ENCODE peak calls at places on chromosomes 12 and 14, in six cellular contexts. V is GM23338, J is DND-41, W is adipocyte, C is lower lobe of right lung, N is cardiac muscle cell. T is an unnamed sample. For H3K4me1, the result is how much of the 10 kb centered on the place peaks cover.

GRCh38 chr14:59847711-59848110 is 22.9 kb downstream of the RTN1 start:
- DNase-seq in V (no peak), J (no peak), W (no peak), C (no peak), N (no peak), T (no peak)

GRCh38 chr12:57250956-57251355 is at the start of gene STAC3:
- DNase-seq in V (peak), J (no peak), W (no peak), C (no peak), N (no peak), T (no peak)

GRCh38 chr12:78185109-78185508 is 354.4 kb downstream of the NAV3 start:
- DNase-seq in V (no peak), J (no peak), W (no peak), C (no peak), N (no peak), T (no peak)

GRCh38 chr12:57133916-57134315 is 5.6 kb downstream of the LRP1 start:
- DNase-seq in V (no peak), J (no peak), W (peak), C (no peak), N (no peak), T (no peak)

GRCh38 chr14:55430024-55430690 is 10.3 kb downstream of the TBPL2 start:
- DNase-seq in V (peak), J (peak), W (peak), C (no peak), N (peak), T (no peak)

GRCh38 chr12:109612975-109613502 is 39.4 kb downstream of the MVK start:
- DNase-seq in V (peak), J (no peak), W (no peak), C (no peak), N (peak), T (no peak)

GRCh38 chr14:69464829-69465228 is 19.7 kb upstream of the PLEKHD1 start:
- DNase-seq in V (no peak), J (no peak), W (peak), C (no peak), N (peak), T (no peak)

GRCh38 chr12:101671157-101671791 is 26.2 kb upstream of the CHPT1 start:
- DNase-seq in V (no peak), J (peak), W (no peak), C (peak), N (no peak), T (no peak)

GRCh38 chr12:5808956-5809355 is 136.1 kb downstream of the ANO2 start:
- DNase-seq in V (no peak), J (no peak), W (peak), C (no peak), N (no peak), T (no peak)

GRCh38 chr14:99742074-99742473 is 51.1 kb upstream of the EML1 start:
- DNase-seq in V (no peak), J (no peak), W (no peak), C (peak), N (no peak), T (no peak)

GRCh38 chr14:95137804-95138167 is 19.5 kb downstream of the DICER1 start:
- DNase-seq in V (no peak), J (no peak), W (no peak), C (no peak), N (peak), T (peak)

GRCh38 chr12:58395056-58395455 is 453.7 kb downstream of the ATP23 start:
- DNase-seq in V (no peak), J (no peak), W (no peak), C (no peak), N (no peak), T (no peak)

GRCh38 chr12:124921200-124922008 is 7.0 kb upstream of the UBC start:
- DNase-seq in V (peak), J (peak), W (peak), C (peak), N (peak), T (peak)

GRCh38 chr12:30021046-30021833 is 237.5 kb upstream of the TMTC1 start:
- DNase-seq in V (no peak), J (no peak), W (peak), C (no peak), N (peak), T (no peak)

DNA sequence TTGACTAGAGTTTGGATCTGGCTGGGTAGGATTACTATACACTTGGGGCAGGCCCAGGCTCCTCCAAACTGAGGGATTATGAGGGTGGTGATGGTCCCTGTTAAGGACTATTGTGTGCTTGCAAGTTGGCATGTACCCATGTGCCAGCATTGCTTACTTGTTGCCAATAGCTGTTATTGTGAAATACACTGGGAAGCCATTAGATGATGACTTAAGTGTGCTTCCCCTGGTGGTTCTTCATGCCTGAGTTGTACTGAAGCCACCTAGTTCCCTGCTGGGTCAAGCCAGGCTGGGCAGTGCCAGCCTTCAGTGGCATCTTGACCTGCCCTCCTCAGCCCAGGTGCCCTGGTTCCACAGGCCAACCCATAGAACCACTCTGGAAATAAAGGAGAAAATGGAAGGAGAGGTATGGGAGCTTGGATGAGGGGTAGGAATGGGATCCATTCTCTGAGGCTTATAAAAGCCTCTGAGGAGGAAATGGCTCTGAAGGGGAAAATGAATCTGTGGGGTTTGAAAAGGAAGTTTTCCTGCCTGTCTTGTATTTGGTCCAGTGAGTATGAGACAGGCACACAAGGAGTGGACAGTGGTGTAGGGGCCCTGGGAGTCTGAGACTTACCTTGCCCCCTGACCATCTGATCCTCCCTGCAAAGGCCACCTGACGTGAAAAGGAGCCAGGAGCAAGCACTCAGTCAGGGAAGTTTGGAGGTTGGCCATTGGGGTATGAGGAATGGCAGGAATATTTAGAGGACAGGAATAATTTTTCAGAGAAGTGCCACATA is 724 bp downstream of the LTB4R start:
- DNase-seq in V (no peak), J (no peak), W (peak), C (no peak), N (peak), T (no peak)
- H3K4me1 ChIP-seq in V (under half), J (under half), W (under half), C (half or more), N (under half), T (half or more)

DNA sequence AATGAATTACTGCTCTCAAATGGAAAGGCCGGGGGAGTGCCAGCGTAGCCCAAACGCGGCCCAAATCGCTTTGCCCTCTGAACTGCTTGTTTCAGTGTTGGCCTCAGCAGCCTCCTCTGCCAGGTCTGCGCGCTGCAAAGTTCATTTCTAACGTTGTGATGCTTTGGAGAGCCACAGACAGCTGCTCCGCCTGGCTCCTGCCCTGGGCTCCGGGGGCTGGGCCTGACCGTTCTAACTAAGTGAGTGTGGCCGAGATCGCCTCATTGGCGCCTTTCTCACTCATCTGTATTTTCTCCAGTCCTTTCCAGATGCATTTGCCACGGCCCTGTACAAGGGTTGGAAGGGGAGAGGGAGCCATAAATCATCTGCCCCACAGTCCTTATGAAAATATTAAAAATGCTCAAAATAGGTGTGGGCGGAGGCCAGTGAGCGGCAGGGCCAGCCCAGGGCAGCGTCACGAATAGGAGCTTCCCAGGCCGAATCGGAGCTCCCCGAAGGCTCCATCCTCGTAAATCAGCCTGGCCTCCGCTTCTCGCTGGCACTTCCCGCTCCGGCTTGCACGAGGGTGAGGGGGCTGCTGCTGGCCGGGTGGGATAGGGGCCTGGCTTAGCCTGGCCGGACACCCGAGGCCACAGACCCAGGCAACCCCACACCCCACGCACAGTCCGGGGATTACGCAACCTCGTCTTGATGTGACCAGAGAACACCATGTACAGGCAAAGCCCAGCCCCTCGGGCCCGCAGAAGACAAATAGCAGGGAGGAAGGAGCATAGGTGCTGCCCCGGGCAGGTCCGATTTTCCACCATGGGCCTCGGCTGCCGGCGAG is 196.6 kb upstream of the DIO3 start:
- DNase-seq in V (no peak), J (no peak), W (no peak), C (no peak), N (no peak), T (no peak)
- H3K4me1 ChIP-seq in V (under half), J (under half), W (under half), C (under half), N (under half), T (under half)

GRCh38 chr14:68386950-68387779 is 405.7 kb downstream of the ZFP36L1 start:
- DNase-seq in V (no peak), J (no peak), W (no peak), C (no peak), N (peak), T (no peak)
- H3K4me1 ChIP-seq in V (under half), J (under half), W (under half), C (under half), N (half or more), T (under half)

GRCh38 chr12:13195848-13196301 is 651 bp upstream of the EMP1 start:
- DNase-seq in V (no peak), J (no peak), W (peak), C (no peak), N (peak), T (no peak)
- H3K4me1 ChIP-seq in V (under half), J (under half), W (half or more), C (under half), N (under half), T (under half)

DNA sequence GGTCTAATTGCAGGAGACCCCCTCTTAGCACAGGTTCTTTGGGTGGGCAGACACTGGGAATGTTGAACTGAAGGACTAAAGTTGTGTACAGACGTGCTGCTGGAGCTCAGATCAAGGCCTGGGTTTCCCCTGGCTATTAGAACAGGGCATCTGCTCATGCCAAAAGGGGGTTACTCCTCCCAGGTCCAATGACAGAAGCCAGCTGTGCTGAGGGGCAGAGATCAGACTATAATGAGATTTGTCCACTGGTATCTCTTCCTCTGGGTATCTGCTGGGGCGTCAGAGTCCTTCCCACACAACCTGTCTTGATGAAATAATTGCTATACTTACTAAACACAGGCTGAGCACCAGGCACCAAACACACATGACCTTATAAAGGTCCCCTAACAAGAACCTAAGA is 42.6 kb downstream of the LTBP2 start:
- DNase-seq in V (no peak), J (no peak), W (no peak), C (no peak), N (no peak), T (no peak)
- H3K4me1 ChIP-seq in V (under half), J (under half), W (half or more), C (half or more), N (under half), T (half or more)

GRCh38 chr12:12806784-12807516 is 6.2 kb upstream of the DDX47 start:
- DNase-seq in V (no peak), J (no peak), W (no peak), C (no peak), N (no peak), T (no peak)

GRCh38 chr12:12803186-12803585 is 10.0 kb upstream of the DDX47 start:
- DNase-seq in V (peak), J (peak), W (peak), C (peak), N (peak), T (no peak)

GRCh38 chr12:12804432-12804886 is 8.7 kb upstream of the DDX47 start:
- DNase-seq in V (no peak), J (no peak), W (peak), C (no peak), N (no peak), T (no peak)

GRCh38 chr12:12801649-12802048 is 11.5 kb upstream of the DDX47 start:
- DNase-seq in V (no peak), J (no peak), W (no peak), C (no peak), N (no peak), T (no peak)

GRCh38 chr12:12804011-12804410 is 9.1 kb upstream of the DDX47 start:
- DNase-seq in V (no peak), J (no peak), W (no peak), C (no peak), N (no peak), T (no peak)
- H3K4me1 ChIP-seq in V (under half), J (under half), W (under half), C (under half), N (under half), T (under half)

T was measured in heart right ventricle.